ENCODE peak calls at places on chromosomes 3 and 15, in seven cellular contexts. Z is M059J, K is fibroblast of mammary gland, T is AG10803, L is left ventricle myocardium inferior, E is ovary, W is aorta. N is an unnamed sample.

GRCh38 chr3:153242900-153243299 is 80.9 kb downstream of the RAP2B start:
- DNase-seq in Z (no peak), K (peak), T (no peak), L (no peak), E (no peak), W (no peak), N (no peak)

GRCh38 chr15:79846539-79846938 is 50.3 kb downstream of the MTHFS start:
- DNase-seq in Z (no peak), K (no peak), T (no peak), L (no peak), E (no peak), W (no peak), N (no peak)

GRCh38 chr15:75069301-75069925 is 46.0 kb downstream of the PPCDC start:
- DNase-seq in Z (no peak), K (no peak), T (no peak), L (no peak), E (no peak), W (no peak), N (no peak)

GRCh38 chr15:51494411-51495314 is 127.9 kb downstream of the DMXL2 start:
- DNase-seq in Z (peak), K (peak), T (no peak), L (no peak), E (no peak), W (no peak), N (peak)

GRCh38 chr3:126067959-126068358 is 16.0 kb downstream of the SLC41A3 start:
- DNase-seq in Z (no peak), K (no peak), T (no peak), L (no peak), E (no peak), W (no peak), N (no peak)

GRCh38 chr3:42830437-42831320 is 21.4 kb downstream of the ACKR2 start:
- DNase-seq in Z (peak), K (peak), T (peak), L (no peak), E (no peak), W (no peak), N (peak)

GRCh38 chr3:173624086-173624485 is 226.5 kb downstream of the NLGN1 start:
- DNase-seq in Z (no peak), K (no peak), T (no peak), L (no peak), E (no peak), W (no peak), N (no peak)

GRCh38 chr15:26134812-26135211 is 271.7 kb upstream of the ATP10A start:
- DNase-seq in Z (no peak), K (no peak), T (no peak), L (no peak), E (no peak), W (no peak), N (no peak)

GRCh38 chr3:73801444-73801843 is 176.7 kb upstream of the PDZRN3 start:
- DNase-seq in Z (no peak), K (no peak), T (no peak), L (no peak), E (no peak), W (no peak), N (no peak)

GRCh38 chr3:15637131-15637951 is 35.8 kb downstream of the BTD start:
- DNase-seq in Z (peak), K (no peak), T (no peak), L (no peak), E (no peak), W (no peak), N (no peak)

GRCh38 chr3:107574650-107575049 is 51.9 kb downstream of the BBX start:
- DNase-seq in Z (peak), K (peak), T (peak), L (no peak), E (no peak), W (no peak), N (peak)

GRCh38 chr3:141402476-141403171 is 34.3 kb downstream of the ZBTB38 start:
- DNase-seq in Z (peak), K (peak), T (peak), L (peak), E (peak), W (peak), N (peak)

GRCh38 chr3:22451501-22451900 is 700.5 kb upstream of the ZNF385D start:
- DNase-seq in Z (no peak), K (no peak), T (no peak), L (no peak), E (no peak), W (no peak), N (no peak)

GRCh38 chr3:183576487-183577107 is 21.1 kb upstream of the KLHL6 start:
- DNase-seq in Z (no peak), K (peak), T (peak), L (no peak), E (peak), W (no peak), N (no peak)

GRCh38 chr3:69081583-69082262 is 1.6 kb upstream of the UBA3 start:
- DNase-seq in Z (peak), K (no peak), T (no peak), L (no peak), E (no peak), W (no peak), N (peak)

GRCh38 chr3:114406286-114406685 is 112.5 kb downstream of the TIGIT start:
- DNase-seq in Z (no peak), K (peak), T (peak), L (no peak), E (no peak), W (no peak), N (no peak)

GRCh38 chr3:151085889-151086483 is 522 bp downstream of the MED12L start:
- DNase-seq in Z (peak), K (no peak), T (no peak), L (no peak), E (peak), W (peak), N (no peak)

GRCh38 chr3:43363621-43364266 is 77.4 kb downstream of the SNRK start:
- DNase-seq in Z (no peak), K (peak), T (peak), L (peak), E (peak), W (peak), N (no peak)

GRCh38 chr3:179071161-179071568 is 444 bp downstream of the ZMAT3 start:
- DNase-seq in Z (peak), K (peak), T (peak), L (no peak), E (no peak), W (peak), N (peak)

GRCh38 chr15:76155742-76156141 is 96.0 kb downstream of the TMEM266 start:
- DNase-seq in Z (no peak), K (peak), T (peak), L (no peak), E (no peak), W (no peak), N (no peak)

GRCh38 chr15:56978898-56979662 is 60.6 kb downstream of the TCF12 start:
- DNase-seq in Z (no peak), K (peak), T (peak), L (no peak), E (no peak), W (no peak), N (peak)

GRCh38 chr3:46440531-46441294 is 24.0 kb downstream of the LTF start:
- DNase-seq in Z (no peak), K (no peak), T (no peak), L (no peak), E (no peak), W (no peak), N (no peak)

GRCh38 chr3:120198305-120198878 is 86.6 kb downstream of the GPR156 start:
- DNase-seq in Z (peak), K (peak), T (peak), L (no peak), E (no peak), W (no peak), N (peak)

GRCh38 chr15:64894395-64895056 is 17.2 kb upstream of the ANKDD1A start:
- DNase-seq in Z (no peak), K (no peak), T (no peak), L (no peak), E (no peak), W (peak), N (no peak)

GRCh38 chr15:79682285-79682684 is 214.5 kb downstream of the MTHFS start:
- DNase-seq in Z (peak), K (peak), T (peak), L (peak), E (peak), W (peak), N (peak)

GRCh38 chr3:27357665-27358258 is 11.4 kb downstream of the NEK10 start:
- DNase-seq in Z (peak), K (peak), T (peak), L (no peak), E (no peak), W (peak), N (peak)

GRCh38 chr15:71610991-71611720 is 199.2 kb upstream of the NR2E3 start:
- DNase-seq in Z (no peak), K (no peak), T (peak), L (no peak), E (no peak), W (no peak), N (no peak)

GRCh38 chr3:171374661-171375285 is 85.4 kb downstream of the TNIK start:
- DNase-seq in Z (peak), K (peak), T (peak), L (no peak), E (no peak), W (no peak), N (peak)

GRCh38 chr15:58506787-58507671 is 75.2 kb downstream of the LIPC start:
- DNase-seq in Z (no peak), K (peak), T (no peak), L (no peak), E (no peak), W (no peak), N (no peak)

GRCh38 chr3:64173567-64173966 is 51.7 kb downstream of the PRICKLE2 start:
- DNase-seq in Z (no peak), K (no peak), T (no peak), L (no peak), E (no peak), W (no peak), N (no peak)

GRCh38 chr15:60479361-60479684 is 381 bp upstream of the ICE2 start:
- DNase-seq in Z (no peak), K (no peak), T (no peak), L (no peak), E (no peak), W (no peak), N (no peak)

GRCh38 chr3:100621251-100621650 is 11.8 kb downstream of the ADGRG7 start:
- DNase-seq in Z (no peak), K (no peak), T (no peak), L (no peak), E (no peak), W (no peak), N (no peak)

GRCh38 chr3:125128861-125129501 is 73.2 kb upstream of the HEG1 start:
- DNase-seq in Z (peak), K (peak), T (peak), L (no peak), E (no peak), W (no peak), N (peak)

N was measured in PC-3.